ENCODE peak calls at places on chromosomes 2 and 18, in six cellular contexts. One of them, this sample, is unnamed.

GRCh38 chr2:232038251-232038897 is 76.9 kb downstream of the DIS3L2 start:
- DNase-seq in prostate gland: no peak
- DNase-seq in astrocyte: no peak
- DNase-seq in psoas muscle: no peak
- DNase-seq in A549: no peak
- DNase-seq in neuronal stem cell: no peak
- DNase-seq in this sample: no peak

GRCh38 chr18:26617151-26617554 is 68.8 kb upstream of the KCTD1 start:
- DNase-seq in psoas muscle: no peak
- DNase-seq in neuronal stem cell: no peak
- DNase-seq in astrocyte: peak; percentile 96
- DNase-seq in prostate gland: no peak
- DNase-seq in A549: peak; percentile 92
- DNase-seq in this sample: peak; percentile 20

GRCh38 chr2:109324859-109325258 is 195.9 kb downstream of the SH3RF3 start:
- DNase-seq in A549: no peak
- DNase-seq in prostate gland: peak; percentile 53
- DNase-seq in neuronal stem cell: no peak
- DNase-seq in psoas muscle: peak; percentile 89
- DNase-seq in astrocyte: peak; percentile 96
- DNase-seq in this sample: peak; percentile 79

GRCh38 chr2:105406221-105406620 is 7.4 kb upstream of the FHL2 start:
- DNase-seq in A549: no peak
- DNase-seq in neuronal stem cell: no peak
- DNase-seq in prostate gland: no peak
- DNase-seq in astrocyte: peak; percentile 93
- DNase-seq in psoas muscle: no peak
- DNase-seq in this sample: no peak

GRCh38 chr2:119117408-119117807 is 41.1 kb downstream of the C1QL2 start:
- DNase-seq in astrocyte: no peak
- DNase-seq in neuronal stem cell: no peak
- DNase-seq in prostate gland: no peak
- DNase-seq in A549: no peak
- DNase-seq in psoas muscle: no peak
- DNase-seq in this sample: no peak

GRCh38 chr2:128585706-128586105 is 267.0 kb upstream of the HS6ST1 start:
- DNase-seq in neuronal stem cell: no peak
- DNase-seq in prostate gland: no peak
- DNase-seq in astrocyte: peak; percentile 83
- DNase-seq in psoas muscle: no peak
- DNase-seq in A549: no peak
- DNase-seq in this sample: no peak

GRCh38 chr18:74064510-74064909 is 83.1 kb downstream of the FBXO15 start:
- DNase-seq in astrocyte: no peak
- DNase-seq in prostate gland: no peak
- DNase-seq in psoas muscle: no peak
- DNase-seq in neuronal stem cell: no peak
- DNase-seq in A549: no peak
- DNase-seq in this sample: no peak

GRCh38 chr18:50143295-50143694 is 51.7 kb downstream of the MYO5B start:
- DNase-seq in A549: no peak
- DNase-seq in neuronal stem cell: no peak
- DNase-seq in psoas muscle: no peak
- DNase-seq in prostate gland: no peak
- DNase-seq in astrocyte: peak; percentile 18
- DNase-seq in this sample: peak; percentile 41

GRCh38 chr2:205654878-205655601 is 27.3 kb upstream of the NRP2 start:
- DNase-seq in psoas muscle: no peak
- DNase-seq in prostate gland: no peak
- DNase-seq in A549: no peak
- DNase-seq in neuronal stem cell: no peak
- DNase-seq in astrocyte: peak; percentile 63
- DNase-seq in this sample: no peak

GRCh38 chr2:205012961-205013360 is 467.7 kb downstream of the PARD3B start:
- DNase-seq in prostate gland: no peak
- DNase-seq in A549: no peak
- DNase-seq in psoas muscle: peak; percentile 46
- DNase-seq in neuronal stem cell: no peak
- DNase-seq in astrocyte: no peak
- DNase-seq in this sample: no peak

GRCh38 chr2:18413794-18414396 is 146.6 kb downstream of the RDH14 start:
- DNase-seq in neuronal stem cell: no peak
- DNase-seq in psoas muscle: no peak
- DNase-seq in astrocyte: peak; percentile 87
- DNase-seq in A549: peak; percentile 69
- DNase-seq in prostate gland: no peak
- DNase-seq in this sample: peak; percentile 58

GRCh38 chr2:241066893-241067341 is 35.2 kb downstream of the MTERF4 start:
- DNase-seq in neuronal stem cell: peak; percentile 29
- DNase-seq in astrocyte: no peak
- DNase-seq in prostate gland: no peak
- DNase-seq in psoas muscle: no peak
- DNase-seq in A549: peak; percentile 23
- DNase-seq in this sample: no peak

DNA sequence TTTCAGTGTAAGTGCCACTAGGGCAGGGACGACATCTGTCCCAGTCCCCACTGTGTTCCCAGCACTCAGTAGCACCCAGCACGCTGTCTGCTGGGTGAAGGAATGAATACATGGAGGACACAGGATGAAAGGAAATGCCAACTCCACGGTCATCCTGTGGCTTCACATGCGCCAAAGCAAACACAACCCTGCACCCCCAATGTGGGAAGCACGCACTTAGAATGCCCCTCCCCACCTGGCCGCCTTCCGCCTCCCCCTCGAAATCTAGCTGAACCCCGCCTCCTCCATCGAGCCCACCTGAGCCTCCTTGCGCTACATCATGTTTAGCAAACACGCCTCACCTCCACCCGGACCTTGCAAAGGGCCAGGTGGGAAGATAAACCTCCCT is 33.9 kb downstream of the ADCY3 start:
- DNase-seq in A549: no peak
- DNase-seq in prostate gland: no peak
- DNase-seq in psoas muscle: no peak
- DNase-seq in astrocyte: no peak
- DNase-seq in neuronal stem cell: no peak
- DNase-seq in this sample: no peak
- H3K27ac ChIP-seq in A549: no peak overlapping the region
- H3K27ac ChIP-seq in prostate gland: no peak overlapping the region
- H3K27ac ChIP-seq in psoas muscle: peak overlapping the region; percentile 41
- H3K27ac ChIP-seq in astrocyte: no peak overlapping the region
- H3K27ac ChIP-seq in neuronal stem cell: no peak overlapping the region
- H3K27ac ChIP-seq in this sample: no peak overlapping the region

DNA sequence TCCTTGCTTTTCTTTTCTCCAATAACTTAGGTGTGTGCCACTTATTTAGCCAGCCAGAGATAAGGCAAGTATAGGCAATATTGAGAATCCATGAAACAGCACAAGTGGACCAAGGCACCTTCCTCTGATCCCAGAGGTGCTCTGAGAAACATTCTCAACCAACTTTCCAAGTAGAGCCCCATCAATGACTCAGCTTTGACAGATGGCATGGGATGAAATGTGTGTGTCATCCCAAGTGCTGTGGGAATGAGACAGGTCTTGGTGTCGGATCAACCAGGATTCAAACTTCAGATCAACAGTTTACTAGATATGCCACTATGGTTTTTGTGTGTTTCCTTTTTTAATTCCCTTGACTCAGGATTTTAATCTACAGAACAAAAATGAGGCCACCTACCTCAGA is 164.0 kb downstream of the GRB14 start:
- DNase-seq in astrocyte: no peak
- DNase-seq in prostate gland: no peak
- DNase-seq in psoas muscle: no peak
- DNase-seq in A549: no peak
- DNase-seq in neuronal stem cell: no peak
- DNase-seq in this sample: no peak
- H3K4me1 ChIP-seq in astrocyte: no peaks in the 10 kb centered on the region
- H3K4me1 ChIP-seq in prostate gland: no peaks in the 10 kb centered on the region
- H3K4me1 ChIP-seq in psoas muscle: no peaks in the 10 kb centered on the region
- H3K4me1 ChIP-seq in A549: no peaks in the 10 kb centered on the region
- H3K4me1 ChIP-seq in neuronal stem cell: no peaks in the 10 kb centered on the region
- H3K4me1 ChIP-seq in this sample: no peaks in the 10 kb centered on the region

GRCh38 chr2:230746213-230746612 is 33.6 kb downstream of the CAB39 start:
- DNase-seq in astrocyte: no peak
- DNase-seq in psoas muscle: no peak
- DNase-seq in prostate gland: no peak
- DNase-seq in neuronal stem cell: no peak
- DNase-seq in A549: no peak
- DNase-seq in this sample: no peak
- H3K27ac ChIP-seq in astrocyte: no peak overlapping the region
- H3K27ac ChIP-seq in psoas muscle: peak overlapping the region; percentile 2
- H3K27ac ChIP-seq in prostate gland: no peak overlapping the region
- H3K27ac ChIP-seq in neuronal stem cell: no peak overlapping the region
- H3K27ac ChIP-seq in A549: no peak overlapping the region
- H3K27ac ChIP-seq in this sample: no peak overlapping the region

GRCh38 chr18:35121531-35121930 is 80.3 kb downstream of the MAPRE2 start:
- DNase-seq in prostate gland: no peak
- DNase-seq in A549: no peak
- DNase-seq in psoas muscle: no peak
- DNase-seq in neuronal stem cell: no peak
- DNase-seq in astrocyte: no peak
- DNase-seq in this sample: no peak
- H3K4me1 ChIP-seq in prostate gland: no peaks in the 10 kb centered on the region
- H3K4me1 ChIP-seq in A549: no peaks in the 10 kb centered on the region
- H3K4me1 ChIP-seq in psoas muscle: peaks cover 74% of the 10 kb centered on the region
- H3K4me1 ChIP-seq in neuronal stem cell: no peaks in the 10 kb centered on the region
- H3K4me1 ChIP-seq in astrocyte: peaks cover 7% of the 10 kb centered on the region
- H3K4me1 ChIP-seq in this sample: no peaks in the 10 kb centered on the region

GRCh38 chr18:35467624-35468016 is 30.1 kb downstream of the INO80C start:
- DNase-seq in neuronal stem cell: no peak
- DNase-seq in A549: no peak
- DNase-seq in prostate gland: no peak
- DNase-seq in psoas muscle: no peak
- DNase-seq in astrocyte: no peak
- DNase-seq in this sample: no peak
- H3K27ac ChIP-seq in neuronal stem cell: no peak overlapping the region
- H3K27ac ChIP-seq in A549: no peak overlapping the region
- H3K27ac ChIP-seq in prostate gland: no peak overlapping the region
- H3K27ac ChIP-seq in psoas muscle: no peak overlapping the region
- H3K27ac ChIP-seq in astrocyte: no peak overlapping the region
- H3K27ac ChIP-seq in this sample: no peak overlapping the region

This sample was measured in PC-9.